ENCODE peak calls at places on chromosomes 5 and 9, in five cellular contexts. M, J, D, A and S are unnamed samples.

GRCh38 chr5:150492621-150493020 is 15.3 kb upstream of the NDST1 start:
- DNase-seq in D (peak; percentile 84), J (no peak), M (no peak), A (peak; percentile 76), S (peak; percentile 99)

GRCh38 chr9:6915635-6916034 is 157.9 kb downstream of the KDM4C start:
- DNase-seq in D (no peak), A (no peak), M (no peak), J (peak; percentile 27), S (no peak)

GRCh38 chr9:137475666-137476065 is 16.5 kb upstream of the NSMF start:
- DNase-seq in M (no peak), J (no peak), D (no peak), A (no peak), S (no peak)

GRCh38 chr5:126015244-126016054 is 407.8 kb upstream of the GRAMD2B start:
- DNase-seq in D (peak; percentile 93), J (no peak), M (no peak), A (peak; percentile 93), S (peak; percentile 82)

GRCh38 chr9:126674365-126675146 is 60.8 kb downstream of the LMX1B start:
- DNase-seq in M (no peak), D (no peak), A (no peak), J (peak; percentile 39), S (no peak)

GRCh38 chr9:109317979-109318671 is 2.7 kb downstream of the EPB41L4B start:
- DNase-seq in M (no peak), J (peak; percentile 93), A (no peak), D (peak; percentile 21), S (peak; percentile 85)

GRCh38 chr5:167949435-167949834 is 342.0 kb upstream of the WWC1 start:
- DNase-seq in A (no peak), D (peak; percentile 48), M (no peak), J (no peak), S (no peak)

GRCh38 chr5:67771791-67772190 is 443.8 kb upstream of the PIK3R1 start:
- DNase-seq in M (no peak), D (no peak), A (no peak), J (no peak), S (no peak)

GRCh38 chr9:81032030-81032572 is 657.2 kb downstream of the TLE1 start:
- DNase-seq in A (peak; percentile 94), D (peak; percentile 95), M (no peak), J (no peak), S (peak; percentile 76)

GRCh38 chr9:107465467-107466451 is 23.8 kb downstream of the KLF4 start:
- DNase-seq in M (peak; percentile 57), A (peak; percentile 14), J (peak; percentile 85), D (peak; percentile 26), S (peak; percentile 50)

GRCh38 chr9:137421838-137422667 is 909 bp downstream of the EXD3 start:
- DNase-seq in A (no peak), J (peak; percentile 49), M (no peak), D (no peak), S (no peak)

GRCh38 chr5:127358274-127358673 is 67.7 kb downstream of the MEGF10 start:
- DNase-seq in M (no peak), D (peak; percentile 45), J (no peak), A (peak; percentile 25), S (no peak)

GRCh38 chr5:141208478-141208877 is at the start of gene PCDHB12:
- DNase-seq in D (no peak), M (no peak), J (peak; percentile 74), A (no peak), S (no peak)

GRCh38 chr5:40383719-40384651 is 295.7 kb upstream of the PTGER4 start:
- DNase-seq in D (peak; percentile 56), J (no peak), M (no peak), A (peak; percentile 41), S (peak; percentile 69)

GRCh38 chr5:138724470-138725146 is 28.6 kb upstream of the CTNNA1 start:
- DNase-seq in J (peak; percentile 35), M (no peak), A (no peak), D (no peak), S (peak; percentile 82)

GRCh38 chr9:85172001-85172978 is 502.8 kb downstream of the NTRK2 start:
- DNase-seq in J (no peak), M (no peak), D (peak; percentile 57), A (peak; percentile 54), S (peak; percentile 93)

GRCh38 chr5:23451156-23451555 is 56.3 kb upstream of the PRDM9 start:
- DNase-seq in A (no peak), J (no peak), M (no peak), D (no peak), S (peak; percentile 61)

GRCh38 chr9:108125541-108125940 is 636.0 kb upstream of the KLF4 start:
- DNase-seq in D (no peak), J (peak; percentile 63), M (peak; percentile 49), A (no peak), S (no peak)

GRCh38 chr5:108379722-108380530 is 2.0 kb downstream of the FBXL17 start:
- DNase-seq in A (peak; percentile 49), M (no peak), D (peak; percentile 63), J (no peak), S (no peak)

GRCh38 chr5:150131978-150132694 is 23.5 kb downstream of the PDGFRB start:
- DNase-seq in M (no peak), D (no peak), J (no peak), A (no peak), S (no peak)

GRCh38 chr9:70566066-70566465 is 151.6 kb upstream of the KLF9 start:
- DNase-seq in J (no peak), M (no peak), D (no peak), A (no peak), S (no peak)

GRCh38 chr5:51389582-51390463 is 6.6 kb downstream of the ISL1 start:
- DNase-seq in D (no peak), J (peak; percentile 74), A (no peak), M (no peak), S (no peak)

GRCh38 chr9:132288956-132289355 is 65.8 kb downstream of the SETX start:
- DNase-seq in D (peak; percentile 22), J (no peak), M (no peak), A (peak; percentile 8), S (no peak)

GRCh38 chr5:154482528-154483449 is 4.8 kb upstream of the HAND1 start:
- DNase-seq in A (no peak), M (no peak), J (peak; percentile 47), D (no peak), S (no peak)

GRCh38 chr5:136012041-136012804 is 16.6 kb upstream of the TGFBI start:
- DNase-seq in M (no peak), A (peak; percentile 63), D (peak; percentile 78), J (no peak), S (no peak)

GRCh38 chr9:83934569-83935275 is 13.5 kb upstream of the KIF27 start:
- DNase-seq in J (no peak), D (peak; percentile 68), M (no peak), A (peak; percentile 62), S (peak; percentile 83)

GRCh38 chr5:180172447-180173197 is 36.4 kb downstream of the RASGEF1C start:
- DNase-seq in D (no peak), A (no peak), M (peak; percentile 27), J (no peak), S (no peak)

GRCh38 chr9:121499177-121499426 is 542 bp downstream of the GGTA1 start:
- DNase-seq in D (no peak), A (no peak), J (no peak), M (no peak), S (no peak)

GRCh38 chr9:121500165-121500478 is 478 bp upstream of the GGTA1 start:
- DNase-seq in A (no peak), J (peak; percentile 73), D (no peak), M (no peak), S (no peak)

GRCh38 chr9:121498150-121498486 is 1.5 kb downstream of the GGTA1 start:
- DNase-seq in A (peak; percentile 53), J (peak; percentile 93), M (peak; percentile 66), D (peak; percentile 64), S (peak; percentile 70)

GRCh38 chr9:121499427-121500164 is at the start of gene GGTA1:
- DNase-seq in M (peak; percentile 48), D (peak; percentile 61), A (peak; percentile 36), J (peak; percentile 67), S (peak; percentile 50)

GRCh38 chr9:121498487-121499176 is 1.0 kb downstream of the GGTA1 start:
- DNase-seq in J (peak; percentile 51), A (no peak), M (no peak), D (peak; percentile 8), S (peak; percentile 43)
- TF ChIP-seq EZH2 in J (peak; percentile 56), A (no peak), M (peak; percentile 72), D (no peak), S (no peak)

GRCh38 chr5:137606401-137606800 is 107.3 kb upstream of the SPOCK1 start:
- DNase-seq in A (no peak), J (no peak), D (no peak), M (no peak), S (no peak)

GRCh38 chr5:137607771-137608170 is 108.6 kb upstream of the SPOCK1 start:
- DNase-seq in A (no peak), M (no peak), J (no peak), D (no peak), S (no peak)

GRCh38 chr5:137604348-137605095 is 105.4 kb upstream of the SPOCK1 start:
- DNase-seq in M (no peak), D (no peak), A (no peak), J (peak; percentile 60), S (no peak)

GRCh38 chr5:137603891-137604290 is 104.8 kb upstream of the SPOCK1 start:
- DNase-seq in J (no peak), M (no peak), D (no peak), A (no peak), S (no peak)

GRCh38 chr5:137605377-137605776 is 106.3 kb upstream of the SPOCK1 start:
- DNase-seq in A (peak; percentile 21), D (peak; percentile 35), M (no peak), J (peak; percentile 62), S (peak; percentile 8)
- TF ChIP-seq CTCF in A (peak; percentile 28), D (no peak), M (no peak), J (peak; percentile 49), S (peak; percentile 18)

DNA sequence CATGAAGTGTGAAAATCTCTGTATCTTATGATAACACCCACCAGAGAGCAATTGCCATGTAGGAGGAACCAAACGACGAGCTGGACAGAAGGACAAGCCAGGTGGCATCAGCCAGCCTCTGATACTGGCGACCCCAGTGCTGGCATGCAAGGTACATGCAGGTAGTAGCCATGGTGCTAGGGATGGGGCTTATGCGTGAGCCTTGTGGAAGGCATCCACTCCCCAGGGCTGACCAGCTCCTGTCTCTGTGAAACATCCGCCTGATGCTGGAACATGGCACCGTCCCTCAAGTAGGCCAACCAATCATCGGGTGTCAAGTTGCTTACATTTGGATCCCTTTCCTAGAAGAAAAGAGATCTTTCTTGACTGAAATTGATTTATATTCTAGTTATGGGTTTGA is 412.9 kb downstream of the GADD45G start:
- DNase-seq in D (no peak), M (no peak), A (no peak), J (no peak), S (no peak)
- TF ChIP-seq EZH2 in D (no peak), M (no peak), A (no peak), J (no peak), S (no peak)

GRCh38 chr9:120440791-120441190 is 139.2 kb downstream of the CDK5RAP2 start:
- DNase-seq in A (no peak), M (no peak), J (no peak), D (no peak), S (no peak)

GRCh38 chr9:120436937-120437592 is 142.9 kb downstream of the CDK5RAP2 start:
- DNase-seq in M (no peak), J (no peak), D (no peak), A (no peak), S (no peak)

GRCh38 chr9:120441446-120442279 is 138.3 kb downstream of the CDK5RAP2 start:
- DNase-seq in A (peak; percentile 98), D (peak; percentile 98), M (no peak), J (no peak), S (peak; percentile 46)

GRCh38 chr9:120438111-120438510 is 141.9 kb downstream of the CDK5RAP2 start:
- DNase-seq in M (no peak), J (no peak), D (peak; percentile 48), A (peak; percentile 31), S (no peak)

GRCh38 chr9:120439147-120439546 is 140.8 kb downstream of the CDK5RAP2 start:
- DNase-seq in A (no peak), M (peak; percentile 41), J (peak; percentile 75), D (no peak), S (peak; percentile 9)
- TF ChIP-seq CTCF in A (peak; percentile 41), M (peak; percentile 60), J (peak; percentile 70), D (peak; percentile 72), S (peak; percentile 51)